ENCODE peak calls at places on chromosomes 2 and 18, in eight cellular contexts. I, S, Q, O, C, Y, V and M are unnamed samples.

GRCh38 chr2:58992062-58992736 is 751.1 kb upstream of the FANCL start:
- DNase-seq in I (no peak), Y (no peak), O (no peak), Q (no peak), S (no peak), V (no peak), C (no peak), M (no peak)

GRCh38 chr18:10099539-10100140 is 185.8 kb downstream of the VAPA start:
- DNase-seq in V (no peak), C (no peak), O (no peak), I (no peak), Q (no peak), Y (no peak), S (no peak), M (no peak)

GRCh38 chr2:17830053-17831034 is 14.1 kb downstream of the MSGN1 start:
- DNase-seq in S (peak), V (peak), O (no peak), Y (peak), C (peak), I (peak), Q (peak), M (peak)

GRCh38 chr2:46263347-46263746 is 33.9 kb upstream of the EPAS1 start:
- DNase-seq in S (no peak), V (no peak), I (no peak), Y (no peak), Q (no peak), O (no peak), C (no peak), M (no peak)

GRCh38 chr2:7974086-7974485 is 707.8 kb upstream of the ID2 start:
- DNase-seq in V (no peak), Q (no peak), Y (no peak), C (no peak), S (no peak), O (no peak), I (no peak), M (no peak)

GRCh38 chr2:121479882-121480522 is 50.7 kb upstream of the RNU4ATAC start:
- DNase-seq in V (no peak), I (no peak), Y (peak), C (peak), Q (no peak), S (no peak), O (no peak), M (no peak)

GRCh38 chr2:86003967-86004366 is 101.7 kb downstream of the POLR1A start:
- DNase-seq in I (no peak), Q (no peak), C (no peak), S (no peak), O (no peak), Y (no peak), V (no peak), M (no peak)

GRCh38 chr2:49600524-49600923 is 446.2 kb upstream of the FSHR start:
- DNase-seq in I (no peak), S (no peak), V (no peak), Y (no peak), Q (no peak), O (no peak), C (no peak), M (no peak)

GRCh38 chr2:205323929-205324328 is 358.4 kb upstream of the NRP2 start:
- DNase-seq in Y (no peak), S (no peak), I (no peak), O (no peak), V (no peak), C (no peak), Q (no peak), M (no peak)

GRCh38 chr2:233365861-233366520 is 11.7 kb downstream of the DGKD start:
- DNase-seq in I (no peak), C (no peak), O (no peak), S (no peak), V (no peak), Y (no peak), Q (no peak), M (no peak)

GRCh38 chr2:45002661-45003210 is 6.5 kb downstream of the SIX2 start:
- DNase-seq in O (no peak), I (no peak), S (no peak), Q (no peak), C (no peak), Y (no peak), V (no peak), M (no peak)

GRCh38 chr2:120732506-120733237 is 3.0 kb upstream of the GLI2 start:
- DNase-seq in Q (no peak), Y (no peak), V (no peak), C (no peak), I (no peak), S (no peak), O (no peak), M (no peak)

GRCh38 chr2:136116813-136117390 is 1.0 kb downstream of the CXCR4 start:
- DNase-seq in V (peak), Q (peak), S (no peak), C (peak), Y (no peak), O (no peak), I (no peak), M (no peak)

GRCh38 chr2:1136807-1137663 is 186.4 kb downstream of the SNTG2 start:
- DNase-seq in V (no peak), Q (no peak), C (no peak), Y (no peak), I (no peak), O (no peak), S (no peak), M (no peak)

GRCh38 chr18:45166341-45167108 is 448.8 kb upstream of the SLC14A2 start:
- DNase-seq in Y (no peak), C (no peak), V (no peak), Q (no peak), I (no peak), O (peak), S (no peak), M (no peak)

GRCh38 chr2:127681288-127681771 is 6.0 kb upstream of the LIMS2 start:
- DNase-seq in V (no peak), S (no peak), Q (no peak), C (no peak), Y (no peak), O (no peak), I (no peak), M (no peak)

GRCh38 chr18:13791181-13791580 is 32.8 kb upstream of the MC5R start:
- DNase-seq in Y (no peak), C (no peak), Q (no peak), V (no peak), S (no peak), I (no peak), O (no peak), M (no peak)

GRCh38 chr2:239369631-239370161 is 31.1 kb downstream of the HDAC4 start:
- DNase-seq in Q (peak), S (peak), V (peak), O (no peak), Y (no peak), I (peak), C (no peak), M (no peak)

GRCh38 chr18:27057459-27058302 is 127.4 kb downstream of the CHST9 start:
- DNase-seq in O (no peak), I (no peak), C (no peak), Y (no peak), V (no peak), Q (no peak), S (no peak), M (no peak)

GRCh38 chr2:85913854-85914524 is 25.2 kb upstream of the ST3GAL5 start:
- DNase-seq in I (no peak), S (no peak), V (no peak), C (no peak), O (no peak), Q (no peak), Y (no peak), M (no peak)

GRCh38 chr2:172012688-172013358 is 13.1 kb downstream of the METAP1D start:
- DNase-seq in I (no peak), C (no peak), V (no peak), S (no peak), O (no peak), Q (no peak), Y (no peak), M (no peak)

GRCh38 chr2:3642521-3643215 is 15.3 kb upstream of the ALLC start:
- DNase-seq in C (no peak), Y (no peak), V (no peak), Q (no peak), O (no peak), S (no peak), I (no peak), M (no peak)

GRCh38 chr18:77557030-77557429 is 307.4 kb downstream of the GALR1 start:
- DNase-seq in Y (no peak), V (no peak), I (no peak), Q (no peak), O (no peak), S (no peak), C (no peak), M (no peak)

GRCh38 chr2:34549710-34550345 is 950.7 kb upstream of the FAM98A start:
- DNase-seq in C (no peak), I (no peak), O (no peak), Q (no peak), Y (no peak), V (no peak), S (no peak), M (no peak)

GRCh38 chr18:45687617-45688016 is 36.4 kb upstream of the SLC14A1 start:
- DNase-seq in O (no peak), S (peak), C (no peak), I (peak), Y (no peak), V (peak), Q (no peak), M (no peak)

GRCh38 chr2:47771211-47771610 is 11.7 kb upstream of the MSH6 start:
- DNase-seq in Y (no peak), O (no peak), V (no peak), C (no peak), S (peak), Q (no peak), I (no peak), M (no peak)

GRCh38 chr2:137975280-137976271 is 11.3 kb downstream of the HNMT start:
- DNase-seq in Q (no peak), S (no peak), I (no peak), O (no peak), Y (no peak), C (no peak), V (no peak), M (no peak)

GRCh38 chr2:219638948-219639341 is 11.5 kb downstream of the SLC4A3 start:
- DNase-seq in I (no peak), V (no peak), S (no peak), Y (no peak), O (no peak), Q (no peak), C (no peak), M (no peak)